ENCODE peak calls at places on chromosomes 4 and X, in five cellular contexts. One of them, this sample, is unnamed.

GRCh38 chr4:23875317-23875716 is 14.5 kb downstream of the PPARGC1A start:
- DNase-seq in gastrocnemius medialis: no peak
- DNase-seq in dorsolateral prefrontal cortex: no peak
- DNase-seq in lower lobe of right lung: no peak
- DNase-seq in A549: no peak
- DNase-seq in this sample: no peak

GRCh38 chr4:126445596-126445995 is 1130.8 kb downstream of the FAT4 start:
- DNase-seq in gastrocnemius medialis: no peak
- DNase-seq in dorsolateral prefrontal cortex: no peak
- DNase-seq in lower lobe of right lung: no peak
- DNase-seq in A549: no peak
- DNase-seq in this sample: no peak

GRCh38 chrX:150254909-150255308 is 108.2 kb upstream of the MAMLD1 start:
- DNase-seq in gastrocnemius medialis: no peak
- DNase-seq in dorsolateral prefrontal cortex: no peak
- DNase-seq in lower lobe of right lung: no peak
- DNase-seq in A549: no peak
- DNase-seq in this sample: no peak

GRCh38 chr4:121785479-121785878 is 15.6 kb upstream of the EXOSC9 start:
- DNase-seq in gastrocnemius medialis: no peak
- DNase-seq in dorsolateral prefrontal cortex: peak
- DNase-seq in lower lobe of right lung: no peak
- DNase-seq in A549: no peak
- DNase-seq in this sample: no peak

GRCh38 chr4:69323284-69323683 is 43.0 kb downstream of the UGT2B28 start:
- DNase-seq in gastrocnemius medialis: no peak
- DNase-seq in dorsolateral prefrontal cortex: no peak
- DNase-seq in lower lobe of right lung: no peak
- DNase-seq in A549: no peak
- DNase-seq in this sample: no peak

GRCh38 chr4:55031158-55031557 is 94.2 kb downstream of the KDR start:
- DNase-seq in gastrocnemius medialis: no peak
- DNase-seq in dorsolateral prefrontal cortex: no peak
- DNase-seq in lower lobe of right lung: no peak
- DNase-seq in A549: no peak
- DNase-seq in this sample: no peak

GRCh38 chr4:158769175-158769831 is 477 bp downstream of the FNIP2 start:
- DNase-seq in gastrocnemius medialis: peak
- DNase-seq in dorsolateral prefrontal cortex: peak
- DNase-seq in lower lobe of right lung: peak
- DNase-seq in A549: peak
- DNase-seq in this sample: no peak

GRCh38 chrX:77484045-77484444 is 36.9 kb downstream of the FGF16 start:
- DNase-seq in gastrocnemius medialis: no peak
- DNase-seq in dorsolateral prefrontal cortex: no peak
- DNase-seq in lower lobe of right lung: no peak
- DNase-seq in A549: no peak
- DNase-seq in this sample: no peak

GRCh38 chr4:89915937-89916336 is 21.3 kb downstream of the MMRN1 start:
- DNase-seq in gastrocnemius medialis: no peak
- DNase-seq in dorsolateral prefrontal cortex: no peak
- DNase-seq in lower lobe of right lung: no peak
- DNase-seq in A549: no peak
- DNase-seq in this sample: no peak

GRCh38 chr4:8847764-8848163 is 23.9 kb downstream of the HMX1 start:
- DNase-seq in gastrocnemius medialis: no peak
- DNase-seq in dorsolateral prefrontal cortex: no peak
- DNase-seq in lower lobe of right lung: no peak
- DNase-seq in A549: no peak
- DNase-seq in this sample: no peak

GRCh38 chrX:49282647-49283011 is 13.0 kb downstream of the PPP1R3F start:
- DNase-seq in gastrocnemius medialis: no peak
- DNase-seq in dorsolateral prefrontal cortex: no peak
- DNase-seq in lower lobe of right lung: no peak
- DNase-seq in A549: no peak
- DNase-seq in this sample: no peak

GRCh38 chrX:30653415-30654131 is at the start of gene GK:
- DNase-seq in gastrocnemius medialis: peak
- DNase-seq in dorsolateral prefrontal cortex: no peak
- DNase-seq in lower lobe of right lung: peak
- DNase-seq in A549: no peak
- DNase-seq in this sample: no peak

GRCh38 chr4:819401-820229 is 6.3 kb downstream of the CPLX1 start:
- DNase-seq in gastrocnemius medialis: no peak
- DNase-seq in dorsolateral prefrontal cortex: no peak
- DNase-seq in lower lobe of right lung: no peak
- DNase-seq in A549: no peak
- DNase-seq in this sample: no peak

GRCh38 chr4:4985844-4986243 is 33.4 kb downstream of the CYTL1 start:
- DNase-seq in gastrocnemius medialis: no peak
- DNase-seq in dorsolateral prefrontal cortex: no peak
- DNase-seq in lower lobe of right lung: no peak
- DNase-seq in A549: no peak
- DNase-seq in this sample: peak

GRCh38 chr4:156734965-156735895 is 236.4 kb downstream of the PDGFC start:
- DNase-seq in gastrocnemius medialis: no peak
- DNase-seq in dorsolateral prefrontal cortex: no peak
- DNase-seq in lower lobe of right lung: no peak
- DNase-seq in A549: no peak
- DNase-seq in this sample: no peak

GRCh38 chr4:156607198-156607498 is 364.5 kb downstream of the PDGFC start:
- DNase-seq in gastrocnemius medialis: no peak
- DNase-seq in dorsolateral prefrontal cortex: no peak
- DNase-seq in lower lobe of right lung: no peak
- DNase-seq in A549: no peak
- DNase-seq in this sample: no peak

GRCh38 chr4:128130621-128131020 is 69.5 kb downstream of the LARP1B start:
- DNase-seq in gastrocnemius medialis: no peak
- DNase-seq in dorsolateral prefrontal cortex: no peak
- DNase-seq in lower lobe of right lung: no peak
- DNase-seq in A549: no peak
- DNase-seq in this sample: no peak

GRCh38 chr4:573122-573892 is 2.8 kb downstream of the TMEM271 start:
- DNase-seq in gastrocnemius medialis: no peak
- DNase-seq in dorsolateral prefrontal cortex: no peak
- DNase-seq in lower lobe of right lung: no peak
- DNase-seq in A549: no peak
- DNase-seq in this sample: no peak

GRCh38 chr4:48710446-48711209 is 69.5 kb downstream of the FRYL start:
- DNase-seq in gastrocnemius medialis: no peak
- DNase-seq in dorsolateral prefrontal cortex: no peak
- DNase-seq in lower lobe of right lung: no peak
- DNase-seq in A549: no peak
- DNase-seq in this sample: no peak

GRCh38 chr4:7153711-7154110 is 38.6 kb upstream of the SORCS2 start:
- DNase-seq in gastrocnemius medialis: no peak
- DNase-seq in dorsolateral prefrontal cortex: no peak
- DNase-seq in lower lobe of right lung: peak
- DNase-seq in A549: no peak
- DNase-seq in this sample: no peak

GRCh38 chrX:133516691-133517090 is 101.4 kb upstream of the GPC4 start:
- DNase-seq in gastrocnemius medialis: no peak
- DNase-seq in dorsolateral prefrontal cortex: no peak
- DNase-seq in lower lobe of right lung: no peak
- DNase-seq in A549: no peak
- DNase-seq in this sample: no peak

GRCh38 chr4:99633772-99634171 is 23.9 kb downstream of the C4orf54 start:
- DNase-seq in gastrocnemius medialis: peak
- DNase-seq in dorsolateral prefrontal cortex: no peak
- DNase-seq in lower lobe of right lung: no peak
- DNase-seq in A549: no peak
- DNase-seq in this sample: no peak

GRCh38 chr4:169484485-169484884 is 127.9 kb downstream of the NEK1 start:
- DNase-seq in gastrocnemius medialis: no peak
- DNase-seq in dorsolateral prefrontal cortex: no peak
- DNase-seq in lower lobe of right lung: no peak
- DNase-seq in A549: no peak
- DNase-seq in this sample: no peak

GRCh38 chr4:73832651-73833237 is 3.7 kb upstream of the CXCL6 start:
- DNase-seq in gastrocnemius medialis: no peak
- DNase-seq in dorsolateral prefrontal cortex: no peak
- DNase-seq in lower lobe of right lung: no peak
- DNase-seq in A549: no peak
- DNase-seq in this sample: no peak

GRCh38 chrX:153603131-153603656 is 4.3 kb upstream of the CCNQ start:
- DNase-seq in gastrocnemius medialis: no peak
- DNase-seq in dorsolateral prefrontal cortex: no peak
- DNase-seq in lower lobe of right lung: no peak
- DNase-seq in A549: no peak
- DNase-seq in this sample: no peak

GRCh38 chrX:111854778-111855490 is 21.0 kb upstream of the TRPC5OS start:
- DNase-seq in gastrocnemius medialis: no peak
- DNase-seq in dorsolateral prefrontal cortex: no peak
- DNase-seq in lower lobe of right lung: no peak
- DNase-seq in A549: no peak
- DNase-seq in this sample: no peak

GRCh38 chr4:156476359-156476758 is 495.2 kb downstream of the PDGFC start:
- DNase-seq in gastrocnemius medialis: no peak
- DNase-seq in dorsolateral prefrontal cortex: no peak
- DNase-seq in lower lobe of right lung: no peak
- DNase-seq in A549: peak
- DNase-seq in this sample: no peak

GRCh38 chr4:84530871-84531270 is 31.8 kb upstream of the NKX6-1 start:
- DNase-seq in gastrocnemius medialis: no peak
- DNase-seq in dorsolateral prefrontal cortex: no peak
- DNase-seq in lower lobe of right lung: no peak
- DNase-seq in A549: no peak
- DNase-seq in this sample: no peak

GRCh38 chr4:15392053-15392805 is 35.6 kb upstream of the C1QTNF7 start:
- DNase-seq in gastrocnemius medialis: no peak
- DNase-seq in dorsolateral prefrontal cortex: peak
- DNase-seq in lower lobe of right lung: no peak
- DNase-seq in A549: no peak
- DNase-seq in this sample: no peak

GRCh38 chr4:152307669-152308068 is 228.2 kb downstream of the FBXW7 start:
- DNase-seq in gastrocnemius medialis: no peak
- DNase-seq in dorsolateral prefrontal cortex: no peak
- DNase-seq in lower lobe of right lung: no peak
- DNase-seq in A549: no peak
- DNase-seq in this sample: no peak

GRCh38 chr4:90317785-90318184 is 190.6 kb downstream of the CCSER1 start:
- DNase-seq in gastrocnemius medialis: no peak
- DNase-seq in dorsolateral prefrontal cortex: no peak
- DNase-seq in lower lobe of right lung: no peak
- DNase-seq in A549: no peak
- DNase-seq in this sample: no peak

GRCh38 chr4:173513651-173514050 is 16.4 kb downstream of the HAND2 start:
- DNase-seq in gastrocnemius medialis: no peak
- DNase-seq in dorsolateral prefrontal cortex: no peak
- DNase-seq in lower lobe of right lung: no peak
- DNase-seq in A549: no peak
- DNase-seq in this sample: no peak

GRCh38 chr4:188411805-188412204 is 272.6 kb downstream of the TRIML1 start:
- DNase-seq in gastrocnemius medialis: no peak
- DNase-seq in dorsolateral prefrontal cortex: no peak
- DNase-seq in lower lobe of right lung: no peak
- DNase-seq in A549: no peak
- DNase-seq in this sample: no peak

GRCh38 chr4:8851321-8852117 is 20.1 kb downstream of the HMX1 start:
- DNase-seq in gastrocnemius medialis: no peak
- DNase-seq in dorsolateral prefrontal cortex: no peak
- DNase-seq in lower lobe of right lung: peak
- DNase-seq in A549: no peak
- DNase-seq in this sample: no peak

GRCh38 chr4:20532096-20532495 is 168.2 kb upstream of the PACRGL start:
- DNase-seq in gastrocnemius medialis: no peak
- DNase-seq in dorsolateral prefrontal cortex: no peak
- DNase-seq in lower lobe of right lung: no peak
- DNase-seq in A549: no peak
- DNase-seq in this sample: no peak

DNA sequence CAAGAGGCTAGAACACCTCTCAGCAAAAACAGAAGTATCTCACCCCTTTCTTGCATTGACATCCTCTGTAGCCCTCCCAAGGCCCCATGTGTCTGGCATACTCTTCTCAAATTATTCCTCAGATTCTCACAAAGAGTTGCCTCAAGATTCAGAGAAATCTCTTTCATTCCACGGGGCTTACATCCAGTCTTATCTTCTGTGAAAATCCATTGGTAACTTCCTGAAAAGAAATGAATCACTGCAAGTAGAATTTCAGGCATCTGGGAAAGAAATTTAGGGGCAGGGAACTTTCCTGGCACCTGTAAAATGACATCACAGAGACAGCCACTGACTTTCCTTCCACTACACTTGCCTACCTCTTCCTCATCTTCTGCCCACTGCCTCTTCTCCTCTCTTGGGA is 182.5 kb upstream of the ARHGEF9 start:
- DNase-seq in gastrocnemius medialis: no peak
- DNase-seq in dorsolateral prefrontal cortex: no peak
- DNase-seq in lower lobe of right lung: no peak
- DNase-seq in A549: no peak
- DNase-seq in this sample: no peak
- H3K27ac ChIP-seq in gastrocnemius medialis: no peak
- H3K27ac ChIP-seq in dorsolateral prefrontal cortex: no peak
- H3K27ac ChIP-seq in lower lobe of right lung: no peak
- H3K27ac ChIP-seq in A549: no peak
- H3K27ac ChIP-seq in this sample: no peak

DNA sequence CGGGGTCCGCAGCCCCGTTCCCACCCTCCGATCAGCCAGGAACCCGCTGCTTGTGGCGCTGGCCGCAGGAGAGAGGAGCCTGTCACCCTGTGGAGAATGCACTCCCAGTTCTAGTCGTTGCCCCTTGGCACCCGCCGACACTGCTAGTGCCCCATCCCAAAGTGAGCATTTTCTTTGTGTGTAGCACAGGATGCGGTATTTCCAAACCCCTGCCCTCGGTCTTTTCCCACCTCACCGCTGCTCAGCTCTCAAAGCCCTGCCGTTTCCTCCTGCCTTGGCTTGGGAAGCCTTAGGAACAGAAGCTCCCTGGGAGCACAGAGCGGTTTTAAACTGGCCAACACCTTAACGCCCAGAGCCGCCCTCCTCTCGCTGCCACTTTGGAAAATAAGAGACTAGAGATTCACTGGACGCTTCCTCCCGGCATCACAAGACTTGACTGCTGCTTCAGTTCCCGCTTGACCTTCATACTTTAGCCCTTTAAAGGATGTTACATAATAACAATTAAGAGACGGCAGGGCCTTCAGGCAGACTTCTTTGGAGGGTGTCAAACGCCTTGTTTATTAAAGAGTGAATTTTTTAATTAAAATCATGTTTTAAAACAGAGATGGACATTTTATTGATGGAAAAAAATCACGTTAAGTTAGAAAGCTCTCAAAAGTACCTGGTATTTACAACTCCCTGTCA is 843 bp downstream of the CYP4V2 start:
- DNase-seq in gastrocnemius medialis: peak
- DNase-seq in dorsolateral prefrontal cortex: no peak
- DNase-seq in lower lobe of right lung: no peak
- DNase-seq in A549: peak
- DNase-seq in this sample: no peak
- H3K27ac ChIP-seq in gastrocnemius medialis: peak
- H3K27ac ChIP-seq in dorsolateral prefrontal cortex: peak
- H3K27ac ChIP-seq in lower lobe of right lung: peak
- H3K27ac ChIP-seq in A549: peak
- H3K27ac ChIP-seq in this sample: no peak

GRCh38 chr4:153467897-153468262 is 1.7 kb downstream of the TMEM131L start:
- DNase-seq in gastrocnemius medialis: no peak
- DNase-seq in dorsolateral prefrontal cortex: no peak
- DNase-seq in lower lobe of right lung: no peak
- DNase-seq in A549: no peak
- DNase-seq in this sample: no peak
- H3K27ac ChIP-seq in gastrocnemius medialis: peak
- H3K27ac ChIP-seq in dorsolateral prefrontal cortex: peak
- H3K27ac ChIP-seq in lower lobe of right lung: peak
- H3K27ac ChIP-seq in A549: no peak
- H3K27ac ChIP-seq in this sample: no peak

GRCh38 chrX:136650811-136651210 is 2.9 kb downstream of the CD40LG start:
- DNase-seq in gastrocnemius medialis: no peak
- DNase-seq in dorsolateral prefrontal cortex: no peak
- DNase-seq in lower lobe of right lung: no peak
- DNase-seq in A549: no peak
- DNase-seq in this sample: no peak
- H3K27ac ChIP-seq in gastrocnemius medialis: no peak
- H3K27ac ChIP-seq in dorsolateral prefrontal cortex: no peak
- H3K27ac ChIP-seq in lower lobe of right lung: no peak
- H3K27ac ChIP-seq in A549: no peak
- H3K27ac ChIP-seq in this sample: no peak

This sample was measured in iPS DF 6.9.